ENCODE peak calls at places on chromosome 6, in ten cellular contexts. U is IMR-90, J is stomach, S is adrenal gland, W is right lobe of liver, A is ovary, P is transverse colon, K is body of pancreas, E is A549, F is breast epithelium. N is an unnamed sample. For H3K4me1, the result is how much of the 10 kb centered on the place peaks cover.

GRCh38 chr6:112037783-112038216 is 16.1 kb upstream of the CCN6 start:
- DNase-seq in S (peak), P (peak), F (peak), U (peak), A (no peak), K (peak), E (peak), W (no peak), J (peak), N (peak)

GRCh38 chr6:22880686-22881433 is 311.5 kb downstream of the HDGFL1 start:
- DNase-seq in U (peak), F (no peak), S (no peak), J (no peak), E (peak), K (no peak), P (no peak), A (no peak), W (no peak), N (no peak)

GRCh38 chr6:25010917-25011625 is 75.3 kb upstream of the RIPOR2 start:
- DNase-seq in E (no peak), F (no peak), J (no peak), K (no peak), A (no peak), U (peak), S (no peak), P (no peak), W (no peak), N (no peak)

GRCh38 chr6:149459761-149460160 is 25.1 kb downstream of the ZC3H12D start:
- DNase-seq in E (no peak), U (peak), A (no peak), S (no peak), J (no peak), W (no peak), P (no peak), K (no peak), F (no peak), N (no peak)

GRCh38 chr6:122028933-122029332 is 370.5 kb upstream of the HSF2 start:
- DNase-seq in F (no peak), J (no peak), W (no peak), P (no peak), U (no peak), A (no peak), K (no peak), E (no peak), S (no peak), N (no peak)

GRCh38 chr6:13228264-13229204 is 99.8 kb downstream of the TBC1D7 start:
- DNase-seq in P (no peak), K (no peak), W (no peak), U (no peak), E (no peak), S (no peak), F (no peak), J (no peak), A (no peak), N (no peak)

GRCh38 chr6:36839819-36840379 is 655 bp upstream of the CPNE5 start:
- DNase-seq in E (peak), K (peak), P (no peak), U (no peak), J (peak), A (peak), F (no peak), W (no peak), S (peak), N (peak)

GRCh38 chr6:40798069-40798770 is 211.1 kb upstream of the LRFN2 start:
- DNase-seq in U (no peak), F (no peak), E (no peak), S (no peak), J (no peak), K (no peak), P (no peak), W (no peak), A (no peak), N (no peak)

DNA sequence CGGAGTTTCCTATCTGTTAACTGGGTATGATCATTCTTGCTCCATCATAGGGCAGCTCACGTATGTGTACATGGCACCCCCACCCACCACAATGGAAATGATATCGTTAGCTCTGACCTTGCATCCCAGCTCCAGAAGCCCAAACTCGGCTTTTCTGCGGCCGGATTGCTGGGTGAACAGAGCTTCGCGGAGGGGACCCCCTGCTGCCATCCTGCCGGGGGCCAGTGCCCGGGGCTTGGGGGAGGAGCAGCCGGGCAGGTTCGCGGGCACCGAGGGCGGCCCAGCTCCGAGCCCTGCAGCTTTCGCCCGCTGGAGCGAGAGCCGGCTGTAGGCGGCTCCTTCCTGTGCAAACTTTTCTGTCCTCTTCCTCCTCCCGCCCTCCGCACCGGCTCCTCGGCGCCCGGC is 24.9 kb upstream of the FUCA2 start:
- DNase-seq in A (no peak), F (no peak), W (peak), J (peak), P (peak), S (peak), U (peak), E (no peak), K (peak), N (peak)
- TF ChIP-seq POLR2A in A (no peak), F (no peak), W (no peak), J (no peak), P (peak), S (no peak), U (no peak), E (no peak), K (peak), N (no peak)

DNA sequence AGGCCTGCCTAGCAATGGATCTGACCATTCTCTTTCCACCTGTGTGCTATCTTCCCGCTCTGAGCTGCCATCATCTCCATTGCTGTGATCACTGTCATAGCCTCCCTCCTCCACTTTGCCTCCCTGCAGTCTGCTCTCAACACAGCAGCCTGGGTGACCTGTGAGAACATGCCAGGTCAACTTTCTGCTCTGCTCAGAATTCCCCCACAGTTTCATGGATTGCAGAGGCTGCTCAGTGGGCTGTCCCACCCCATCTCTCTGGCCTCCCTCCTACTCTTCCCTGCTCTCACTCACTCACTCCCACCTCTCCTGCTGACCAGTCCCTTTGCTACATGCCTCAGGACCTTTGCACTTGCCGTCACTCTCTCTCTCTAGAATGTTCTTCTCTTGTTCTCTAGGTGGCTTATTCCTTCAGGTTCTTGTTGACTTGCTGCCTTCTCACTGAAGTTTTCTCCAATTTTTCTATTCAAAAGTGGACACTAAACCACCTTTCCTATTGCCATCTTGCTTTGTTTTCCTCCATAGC is 159.9 kb downstream of the CD83 start:
- DNase-seq in J (no peak), F (no peak), P (no peak), E (no peak), W (no peak), U (no peak), S (no peak), K (no peak), A (no peak), N (no peak)
- H3K4me1 ChIP-seq in J (under half), F (under half), P (under half), E (under half), W (under half), U (under half), S (under half), K (under half), A (under half), N (under half)

GRCh38 chr6:95128439-95128838 is 448.9 kb upstream of the MANEA start:
- DNase-seq in J (no peak), S (no peak), U (no peak), E (no peak), K (no peak), A (no peak), W (no peak), P (no peak), F (no peak), N (no peak)

DNA sequence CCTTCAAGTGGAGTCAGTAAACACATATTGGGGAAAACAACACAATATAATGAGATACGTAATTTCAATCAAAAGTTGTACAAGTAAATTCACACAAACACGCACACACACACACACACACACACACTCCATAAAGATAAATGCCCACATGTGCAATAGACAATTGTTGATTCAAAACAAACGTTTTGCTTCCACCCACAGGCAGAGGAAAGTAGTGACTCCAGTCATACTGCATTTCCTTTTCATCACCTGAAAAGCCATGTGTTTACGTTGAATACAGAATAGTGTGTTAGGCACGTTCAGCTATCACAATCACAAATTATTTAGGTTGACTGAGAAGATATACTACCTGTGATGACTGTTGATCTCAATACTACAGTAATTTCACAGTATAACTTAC is 443.8 kb upstream of the MANEA start:
- DNase-seq in P (no peak), F (no peak), E (no peak), S (no peak), J (no peak), A (no peak), W (no peak), K (no peak), U (peak), N (no peak)
- TF ChIP-seq CTCF in P (no peak), F (no peak), E (no peak), S (no peak), J (no peak), A (no peak), W (peak), K (no peak), U (no peak), N (no peak)

GRCh38 chr6:33297956-33298772 is 578 bp downstream of the RGL2 start:
- DNase-seq in P (peak), J (peak), F (peak), E (peak), K (peak), A (peak), W (peak), S (peak), U (peak), N (peak)
- TF ChIP-seq POLR2A in P (peak), J (no peak), F (peak), E (no peak), K (peak), A (peak), W (no peak), S (peak), U (peak), N (peak)

GRCh38 chr6:53338304-53338703 is 10.4 kb downstream of the ELOVL5 start:
- DNase-seq in E (no peak), S (no peak), K (no peak), J (no peak), W (no peak), A (no peak), F (no peak), U (no peak), P (no peak), N (no peak)
- H3K4me1 ChIP-seq in E (under half), S (under half), K (under half), J (half or more), W (under half), A (under half), F (under half), U (under half), P (under half), N (half or more)

GRCh38 chr6:39391182-39391581 is 68.7 kb upstream of the KCNK16 start:
- DNase-seq in F (no peak), S (no peak), P (no peak), E (no peak), A (no peak), U (no peak), K (no peak), J (no peak), W (no peak), N (no peak)

GRCh38 chr6:39387785-39388184 is 65.3 kb upstream of the KCNK16 start:
- DNase-seq in S (no peak), E (no peak), P (no peak), U (no peak), W (no peak), F (no peak), K (no peak), J (no peak), A (no peak), N (no peak)

GRCh38 chr6:39388526-39389371 is 66.2 kb upstream of the KCNK16 start:
- DNase-seq in F (no peak), W (no peak), P (no peak), S (no peak), E (no peak), U (no peak), A (no peak), K (no peak), J (no peak), N (no peak)

GRCh38 chr6:39393075-39393474 is 70.6 kb upstream of the KCNK16 start:
- DNase-seq in J (no peak), E (no peak), U (no peak), K (no peak), S (no peak), W (no peak), A (no peak), P (no peak), F (no peak), N (no peak)

GRCh38 chr6:39389372-39389767 is 66.9 kb upstream of the KCNK16 start:
- DNase-seq in U (no peak), K (no peak), W (no peak), J (no peak), S (no peak), P (no peak), E (peak), A (no peak), F (no peak), N (no peak)
- TF ChIP-seq CTCF in U (no peak), K (no peak), W (no peak), J (no peak), S (no peak), P (no peak), E (no peak), A (no peak), F (no peak), N (no peak)

GRCh38 chr6:137878810-137879285 is 11.8 kb downstream of the TNFAIP3 start:
- DNase-seq in F (peak), U (no peak), S (no peak), P (no peak), A (no peak), E (no peak), W (no peak), J (no peak), K (no peak), N (peak)

GRCh38 chr6:137880633-137881521 is 13.8 kb downstream of the TNFAIP3 start:
- DNase-seq in W (no peak), F (no peak), K (no peak), P (no peak), A (no peak), S (no peak), J (no peak), U (no peak), E (no peak), N (no peak)

GRCh38 chr6:137878070-137878809 is 11.2 kb downstream of the TNFAIP3 start:
- DNase-seq in P (no peak), K (no peak), A (no peak), E (no peak), J (no peak), F (no peak), U (no peak), S (no peak), W (no peak), N (no peak)

GRCh38 chr6:137879885-137880430 is 12.9 kb downstream of the TNFAIP3 start:
- DNase-seq in E (no peak), J (no peak), W (no peak), S (no peak), K (no peak), U (no peak), P (no peak), A (no peak), F (no peak), N (no peak)

GRCh38 chr6:137879301-137879700 is 12.2 kb downstream of the TNFAIP3 start:
- DNase-seq in P (no peak), F (no peak), W (no peak), J (no peak), U (no peak), S (no peak), A (no peak), E (no peak), K (no peak), N (no peak)
- TF ChIP-seq POLR2A in P (no peak), F (no peak), W (no peak), J (no peak), U (no peak), S (no peak), A (no peak), E (no peak), K (no peak), N (no peak)

N was measured in heart left ventricle.